ENCODE peak calls at places on chromosomes 2 and 18, in four cellular contexts. D is spleen, Z is aorta, C is BJ. L is an unnamed sample. For H3K36me3, the result is how much of the 10 kb centered on the place peaks cover.

GRCh38 chr2:64260817-64261216 is 116.6 kb upstream of the PELI1 start:
- DNase-seq in D (peak), Z (no peak), C (no peak), L (peak)

GRCh38 chr2:190827720-190828119 is 52.9 kb upstream of the GLS start:
- DNase-seq in D (no peak), Z (no peak), C (no peak), L (no peak)

GRCh38 chr2:7377861-7378569 is 460.8 kb downstream of the RNF144A start:
- DNase-seq in D (no peak), Z (no peak), C (no peak), L (peak)

GRCh38 chr2:191677646-191678436 is at the start of gene NABP1:
- DNase-seq in D (peak), Z (peak), C (peak), L (peak)

GRCh38 chr2:20631617-20632307 is 19.1 kb downstream of the HS1BP3 start:
- DNase-seq in D (peak), Z (peak), C (no peak), L (no peak)

GRCh38 chr18:25230658-25231326 is 121.2 kb downstream of the ZNF521 start:
- DNase-seq in D (peak), Z (peak), C (peak), L (no peak)

GRCh38 chr18:74546751-74547530 is 12.6 kb downstream of the CNDP1 start:
- DNase-seq in D (no peak), Z (no peak), C (peak), L (no peak)

GRCh38 chr2:239181601-239182471 is 219.0 kb downstream of the HDAC4 start:
- DNase-seq in D (peak), Z (peak), C (no peak), L (peak)

GRCh38 chr2:120322329-120322728 is 23.6 kb upstream of the INHBB start:
- DNase-seq in D (no peak), Z (no peak), C (no peak), L (no peak)

GRCh38 chr2:179991344-179991743 is 15.8 kb downstream of the CWC22 start:
- DNase-seq in D (no peak), Z (no peak), C (no peak), L (no peak)

GRCh38 chr2:128474014-128474961 is 155.6 kb upstream of the HS6ST1 start:
- DNase-seq in D (no peak), Z (no peak), C (no peak), L (peak)

GRCh38 chr2:228401065-228401912 is 219.8 kb upstream of the SPHKAP start:
- DNase-seq in D (peak), Z (no peak), C (no peak), L (no peak)

GRCh38 chr18:65906621-65907034 is 155.8 kb downstream of the CDH7 start:
- DNase-seq in D (no peak), Z (no peak), C (no peak), L (no peak)

GRCh38 chr2:189661148-189661956 is at the start of gene ASNSD1:
- DNase-seq in D (peak), Z (peak), C (peak), L (peak)

GRCh38 chr2:43345872-43346271 is 119.5 kb upstream of the ZFP36L2 start:
- DNase-seq in D (no peak), Z (no peak), C (no peak), L (no peak)

GRCh38 chr18:13556497-13556896 is 169.9 kb downstream of the FAM210A start:
- DNase-seq in D (no peak), Z (no peak), C (no peak), L (no peak)

GRCh38 chr2:179655627-179656026 is 205.8 kb downstream of the ZNF385B start:
- DNase-seq in D (no peak), Z (no peak), C (peak), L (no peak)

GRCh38 chr2:183946193-183946592 is 652.1 kb upstream of the ZNF804A start:
- DNase-seq in D (no peak), Z (no peak), C (no peak), L (no peak)

GRCh38 chr2:239324456-239324855 is 76.4 kb downstream of the HDAC4 start:
- DNase-seq in D (no peak), Z (no peak), C (no peak), L (peak)

GRCh38 chr18:58044370-58045264 is 591 bp downstream of the NEDD4L start:
- DNase-seq in D (peak), Z (peak), C (no peak), L (peak)

GRCh38 chr18:41490861-41491260 is 464.2 kb upstream of the PIK3C3 start:
- DNase-seq in D (no peak), Z (no peak), C (no peak), L (no peak)

GRCh38 chr2:98556634-98557033 is 51.7 kb downstream of the COA5 start:
- DNase-seq in D (peak), Z (no peak), C (no peak), L (no peak)

GRCh38 chr2:95054016-95054415 is 28.5 kb downstream of the MAL start:
- DNase-seq in D (peak), Z (peak), C (no peak), L (peak)

GRCh38 chr2:233026211-233026813 is 6.2 kb upstream of the NEU2 start:
- DNase-seq in D (no peak), Z (no peak), C (peak), L (no peak)

GRCh38 chr2:18585526-18585925 is 3.8 kb downstream of the NT5C1B start:
- DNase-seq in D (no peak), Z (no peak), C (no peak), L (no peak)

GRCh38 chr18:45836242-45837215 is 11.1 kb downstream of the SIGLEC15 start:
- DNase-seq in D (peak), Z (no peak), C (no peak), L (no peak)

GRCh38 chr2:201600906-201601305 is 42.4 kb downstream of the TMEM237 start:
- DNase-seq in D (no peak), Z (no peak), C (no peak), L (no peak)

GRCh38 chr2:233185320-233185719 is 66.2 kb upstream of the ATG16L1 start:
- DNase-seq in D (no peak), Z (no peak), C (no peak), L (no peak)

GRCh38 chr2:238136820-238137537 is 1.5 kb upstream of the KLHL30 start:
- DNase-seq in D (no peak), Z (peak), C (no peak), L (peak)

GRCh38 chr2:218263817-218264611 is 3.2 kb downstream of the GPBAR1 start:
- DNase-seq in D (no peak), Z (peak), C (no peak), L (peak)

GRCh38 chr2:159285929-159286708 is at the start of gene WDSUB1:
- DNase-seq in D (peak), Z (peak), C (peak), L (peak)

GRCh38 chr2:20224191-20224715 is 677 bp downstream of the SDC1 start:
- DNase-seq in D (no peak), Z (no peak), C (no peak), L (no peak)

GRCh38 chr18:5294618-5295230 is 802 bp downstream of the ZBTB14 start:
- DNase-seq in D (peak), Z (peak), C (no peak), L (peak)

GRCh38 chr2:178002038-178002437 is 70.5 kb downstream of the PDE11A start:
- DNase-seq in D (no peak), Z (no peak), C (no peak), L (no peak)

GRCh38 chr2:95104606-95105005 is 17.0 kb downstream of the MRPS5 start:
- DNase-seq in D (no peak), Z (no peak), C (no peak), L (no peak)

GRCh38 chr2:117938611-117939010 is 75.3 kb downstream of the CCDC93 start:
- DNase-seq in D (no peak), Z (no peak), C (no peak), L (no peak)

GRCh38 chr2:97991081-97991856 is 4.5 kb downstream of the TMEM131 start:
- DNase-seq in D (no peak), Z (no peak), C (no peak), L (no peak)

GRCh38 chr2:86396304-86396785 is 44.8 kb upstream of the KDM3A start:
- DNase-seq in D (no peak), Z (no peak), C (no peak), L (no peak)

GRCh38 chr2:112251211-112251721 is 3.6 kb downstream of the ZC3H8 start:
- DNase-seq in D (no peak), Z (no peak), C (no peak), L (no peak)

GRCh38 chr2:74091391-74091790 is 56.3 kb downstream of the BOLA3 start:
- DNase-seq in D (no peak), Z (no peak), C (no peak), L (no peak)

GRCh38 chr2:74094291-74094690 is 53.4 kb downstream of the BOLA3 start:
- DNase-seq in D (no peak), Z (no peak), C (no peak), L (no peak)

GRCh38 chr2:74093840-74094239 is 53.9 kb downstream of the BOLA3 start:
- DNase-seq in D (no peak), Z (no peak), C (no peak), L (no peak)

GRCh38 chr2:74093426-74093825 is 54.3 kb downstream of the BOLA3 start:
- DNase-seq in D (no peak), Z (no peak), C (no peak), L (no peak)

DNA sequence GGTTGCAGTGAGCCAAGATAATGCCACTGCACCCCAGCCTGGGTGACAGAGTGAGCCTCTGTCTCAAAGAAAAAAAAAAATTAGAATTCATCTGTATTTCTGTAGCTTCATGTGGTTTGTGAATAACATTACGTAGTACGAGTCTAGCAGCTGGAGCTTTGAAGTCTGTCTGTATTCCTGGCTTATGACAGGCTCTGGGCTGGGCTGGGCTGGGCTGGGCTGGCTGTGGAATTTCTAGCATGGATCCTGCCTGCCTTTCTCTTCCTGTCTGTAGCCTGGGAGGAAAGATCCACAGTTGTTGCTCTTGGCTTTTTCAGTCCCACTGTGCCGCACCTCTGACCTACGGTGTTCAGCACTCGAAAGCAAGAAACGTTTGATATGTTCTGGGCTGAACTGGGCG is 55.5 kb downstream of the BOLA3 start:
- DNase-seq in D (no peak), Z (no peak), C (no peak), L (no peak)
- H3K36me3 ChIP-seq in D (under half), Z (under half), C (under half), L (half or more)

GRCh38 chr2:42032796-42033195 is 15.0 kb upstream of the PKDCC start:
- DNase-seq in D (no peak), Z (no peak), C (no peak), L (no peak)
- H3K4me3 ChIP-seq in D (no peak), Z (no peak), C (no peak), L (no peak)

DNA sequence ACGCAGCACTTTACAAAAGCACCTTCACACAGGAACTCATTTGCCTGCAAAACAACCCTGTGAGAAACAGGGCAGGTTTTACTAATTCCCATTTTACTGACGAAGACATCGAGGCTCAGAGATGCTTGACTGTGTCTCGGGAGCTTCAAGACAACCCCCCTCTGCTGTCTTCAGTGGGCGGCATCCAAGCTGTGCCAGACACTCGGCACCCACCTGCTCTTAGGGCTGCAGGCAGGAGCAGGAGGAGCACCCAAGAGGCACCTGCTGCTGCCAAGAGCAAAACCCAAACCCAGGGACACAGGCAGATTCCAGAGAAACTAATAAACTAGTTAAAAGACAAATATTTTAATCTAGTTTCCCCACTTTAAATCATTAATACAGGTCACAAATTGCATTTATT is 67.9 kb downstream of the PPP4R1 start:
- DNase-seq in D (no peak), Z (no peak), C (no peak), L (no peak)
- H3K36me3 ChIP-seq in D (under half), Z (under half), C (under half), L (half or more)

DNA sequence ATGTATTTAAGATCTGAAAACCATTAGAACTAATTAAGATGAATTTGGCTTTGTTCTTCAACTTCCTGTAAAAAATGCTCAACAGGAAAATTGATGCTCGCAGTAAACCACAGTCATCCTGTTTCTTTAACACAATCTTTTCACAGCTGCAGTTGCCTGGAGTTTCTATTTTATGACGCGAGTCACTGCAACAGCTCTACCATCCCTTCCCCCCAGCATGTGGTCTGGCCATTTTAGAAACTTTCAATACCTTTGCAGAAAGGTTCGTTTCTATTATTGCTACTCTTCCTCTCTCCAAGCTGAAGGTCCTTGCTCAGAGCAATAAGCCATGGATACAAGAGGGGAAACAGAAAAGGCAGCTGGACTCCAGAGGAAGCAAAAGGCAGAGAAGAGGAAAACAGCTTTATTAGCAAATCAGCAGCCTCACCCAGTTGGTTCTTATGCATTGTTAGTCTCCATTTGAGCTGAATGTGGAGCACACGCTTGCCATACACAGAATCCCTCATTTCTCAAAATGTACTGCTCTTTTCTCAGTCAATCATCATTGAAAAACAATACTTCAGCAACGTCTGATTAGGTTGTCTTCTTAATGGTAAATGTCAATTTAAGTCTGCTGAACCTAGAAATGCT is 3.9 kb downstream of the WIPF1 start:
- DNase-seq in D (no peak), Z (no peak), C (no peak), L (no peak)
- H3K4me3 ChIP-seq in D (no peak), Z (peak), C (no peak), L (peak)

GRCh38 chr18:76958692-76959341 is 136.5 kb downstream of the ZNF236 start:
- DNase-seq in D (no peak), Z (peak), C (no peak), L (no peak)
- H3K36me3 ChIP-seq in D (under half), Z (under half), C (under half), L (under half)

GRCh38 chr2:70992945-70993688 is 1.6 kb downstream of the TEX261 start:
- DNase-seq in D (peak), Z (no peak), C (no peak), L (peak)
- H3K4me3 ChIP-seq in D (no peak), Z (no peak), C (peak), L (peak)

GRCh38 chr2:205720451-205720902 is 38.2 kb downstream of the NRP2 start:
- DNase-seq in D (no peak), Z (no peak), C (no peak), L (no peak)

GRCh38 chr2:205725059-205725458 is 42.8 kb downstream of the NRP2 start:
- DNase-seq in D (no peak), Z (no peak), C (no peak), L (no peak)

GRCh38 chr2:205721057-205721767 is 38.9 kb downstream of the NRP2 start:
- DNase-seq in D (no peak), Z (no peak), C (no peak), L (no peak)

GRCh38 chr2:205722538-205722878 is 40.2 kb downstream of the NRP2 start:
- DNase-seq in D (no peak), Z (no peak), C (no peak), L (no peak)

DNA sequence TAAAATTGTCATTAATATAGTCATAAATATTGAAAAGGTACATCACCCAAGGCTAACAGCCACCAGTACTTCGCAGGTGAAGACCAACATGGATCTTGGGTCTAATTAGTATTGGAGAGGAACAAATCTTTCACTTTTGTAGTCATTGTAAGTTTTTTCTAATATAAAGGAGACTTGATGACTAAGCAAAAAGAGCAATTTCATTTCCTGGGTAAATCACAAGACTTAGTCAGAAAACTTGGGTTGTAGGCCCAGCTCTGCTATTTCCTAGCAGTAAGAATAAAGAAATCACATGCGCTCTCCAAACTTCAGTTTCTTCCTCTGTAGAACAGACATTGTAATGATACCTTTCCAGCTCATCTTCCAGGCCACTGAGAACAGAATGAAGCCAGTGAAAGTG is 40.9 kb downstream of the NRP2 start:
- DNase-seq in D (no peak), Z (no peak), C (no peak), L (no peak)
- H3K36me3 ChIP-seq in D (under half), Z (under half), C (under half), L (half or more)

GRCh38 chr2:161992526-161992925 is 81.5 kb downstream of the DPP4 start:
- DNase-seq in D (no peak), Z (no peak), C (no peak), L (no peak)

GRCh38 chr2:161999331-161999730 is 74.7 kb downstream of the DPP4 start:
- DNase-seq in D (no peak), Z (no peak), C (no peak), L (no peak)

GRCh38 chr2:161994766-161995165 is 79.2 kb downstream of the DPP4 start:
- DNase-seq in D (no peak), Z (no peak), C (no peak), L (no peak)

GRCh38 chr2:161991991-161992390 is 82.0 kb downstream of the DPP4 start:
- DNase-seq in D (no peak), Z (no peak), C (peak), L (no peak)

GRCh38 chr2:161995553-161996016 is 78.4 kb downstream of the DPP4 start:
- DNase-seq in D (no peak), Z (no peak), C (no peak), L (no peak)
- H3K4me3 ChIP-seq in D (no peak), Z (no peak), C (no peak), L (no peak)

GRCh38 chr2:27661371-27661770 is 2.0 kb downstream of the SUPT7L start:
- DNase-seq in D (no peak), Z (no peak), C (no peak), L (no peak)
- H3K36me3 ChIP-seq in D (under half), Z (under half), C (under half), L (half or more)